ENCODE peak calls at places on chromosomes 4 and X, in seven cellular contexts. J is substantia nigra; K is mucosa of descending colon; U is effector CD8-positive, alpha-beta T cell; G is HTR-8/SVneo; P is right cardiac atrium; Y is NCI-H1092. V is an unnamed sample.

GRCh38 chrX:38271154-38271716 is 50.6 kb upstream of the SRPX start:
- DNase-seq in J (no peak), K (no peak), U (no peak), G (no peak), P (no peak), Y (no peak), V (no peak)

GRCh38 chr4:112063260-112063659 is 82.0 kb upstream of the FAM241A start:
- DNase-seq in J (no peak), K (no peak), U (no peak), G (no peak), P (no peak), Y (no peak), V (no peak)

GRCh38 chrX:110915579-110915978 is 120.0 kb upstream of the CHRDL1 start:
- DNase-seq in J (no peak), K (no peak), U (no peak), G (no peak), P (no peak), Y (no peak), V (no peak)

GRCh38 chr4:85756938-85757337 is 282.0 kb downstream of the ARHGAP24 start:
- DNase-seq in J (no peak), K (no peak), U (no peak), G (no peak), P (no peak), Y (no peak), V (no peak)

GRCh38 chr4:69239092-69239491 is 24.5 kb upstream of the UGT2B11 start:
- DNase-seq in J (no peak), K (no peak), U (no peak), G (no peak), P (no peak), Y (no peak), V (no peak)

GRCh38 chr4:125765936-125766335 is 451.2 kb downstream of the FAT4 start:
- DNase-seq in J (no peak), K (no peak), U (no peak), G (no peak), P (no peak), Y (no peak), V (no peak)

GRCh38 chrX:77223046-77223445 is 224.1 kb upstream of the FGF16 start:
- DNase-seq in J (no peak), K (no peak), U (no peak), G (no peak), P (no peak), Y (no peak), V (no peak)

GRCh38 chr4:164770051-164770724 is 16.3 kb downstream of the SMIM31 start:
- DNase-seq in J (no peak), K (no peak), U (no peak), G (no peak), P (no peak), Y (no peak), V (no peak)

GRCh38 chr4:17552427-17552826 is 24.6 kb upstream of the LAP3 start:
- DNase-seq in J (no peak), K (no peak), U (no peak), G (no peak), P (no peak), Y (no peak), V (no peak)

GRCh38 chrX:150899191-150899757 is 806 bp upstream of the CD99L2 start:
- DNase-seq in J (peak), K (peak), U (no peak), G (peak), P (peak), Y (peak), V (peak)

GRCh38 chrX:33735182-33735581 is 396.9 kb downstream of the FAM47A start:
- DNase-seq in J (no peak), K (no peak), U (no peak), G (no peak), P (no peak), Y (no peak), V (no peak)

GRCh38 chr4:101103381-101104142 is 243.8 kb downstream of the PPP3CA start:
- DNase-seq in J (no peak), K (no peak), U (no peak), G (no peak), P (no peak), Y (no peak), V (no peak)

GRCh38 chr4:112968456-112969159 is 80.8 kb upstream of the ANK2 start:
- DNase-seq in J (no peak), K (no peak), U (no peak), G (no peak), P (no peak), Y (no peak), V (no peak)

GRCh38 chr4:11158971-11159370 is 269.7 kb downstream of the HS3ST1 start:
- DNase-seq in J (no peak), K (no peak), U (no peak), G (no peak), P (no peak), Y (no peak), V (no peak)

GRCh38 chrX:20143539-20143938 is 1.9 kb upstream of the EIF1AX start:
- DNase-seq in J (no peak), K (no peak), U (no peak), G (no peak), P (no peak), Y (no peak), V (no peak)

GRCh38 chr4:31442236-31442635 is 722.1 kb downstream of the PCDH7 start:
- DNase-seq in J (no peak), K (no peak), U (no peak), G (no peak), P (no peak), Y (no peak), V (no peak)

GRCh38 chrX:107701493-107702121 is 73.3 kb downstream of the PRPS1 start:
- DNase-seq in J (no peak), K (no peak), U (no peak), G (no peak), P (no peak), Y (no peak), V (no peak)

GRCh38 chr4:155173371-155173770 is 35.1 kb upstream of the NPY2R start:
- DNase-seq in J (no peak), K (no peak), U (no peak), G (no peak), P (no peak), Y (no peak), V (no peak)

GRCh38 chr4:109009909-109010308 is 247.1 kb upstream of the ETNPPL start:
- DNase-seq in J (no peak), K (no peak), U (no peak), G (no peak), P (no peak), Y (no peak), V (no peak)

GRCh38 chrX:131392666-131393065 is 103.6 kb upstream of the IGSF1 start:
- DNase-seq in J (no peak), K (no peak), U (no peak), G (no peak), P (no peak), Y (no peak), V (no peak)

GRCh38 chr4:25843340-25844097 is 19.3 kb downstream of the SEL1L3 start:
- DNase-seq in J (no peak), K (peak), U (no peak), G (no peak), P (peak), Y (no peak), V (peak)

GRCh38 chr4:142549248-142549647 is 296.9 kb downstream of the INPP4B start:
- DNase-seq in J (no peak), K (no peak), U (no peak), G (no peak), P (no peak), Y (no peak), V (no peak)

GRCh38 chr4:73721419-73721818 is 18.9 kb upstream of the CXCL8 start:
- DNase-seq in J (no peak), K (no peak), U (no peak), G (no peak), P (no peak), Y (no peak), V (no peak)

GRCh38 chrX:96480081-96480480 is 204.6 kb upstream of the DIAPH2 start:
- DNase-seq in J (no peak), K (no peak), U (no peak), G (no peak), P (no peak), Y (no peak), V (no peak)

GRCh38 chrX:49257074-49257790 is 7.3 kb downstream of the FOXP3 start:
- DNase-seq in J (no peak), K (no peak), U (no peak), G (no peak), P (no peak), Y (no peak), V (no peak)

GRCh38 chrX:49850028-49850427 is 20.9 kb downstream of the PAGE4 start:
- DNase-seq in J (no peak), K (no peak), U (no peak), G (no peak), P (no peak), Y (no peak), V (no peak)

GRCh38 chr4:78298618-78299017 is 241.5 kb downstream of the FRAS1 start:
- DNase-seq in J (no peak), K (no peak), U (no peak), G (peak), P (no peak), Y (no peak), V (no peak)

GRCh38 chrX:9204560-9204959 is 170.6 kb upstream of the FAM9B start:
- DNase-seq in J (no peak), K (no peak), U (no peak), G (no peak), P (no peak), Y (no peak), V (no peak)

GRCh38 chr4:78439328-78439727 is 112.2 kb upstream of the ANXA3 start:
- DNase-seq in J (no peak), K (no peak), U (no peak), G (no peak), P (no peak), Y (no peak), V (no peak)

GRCh38 chrX:103742339-103742738 is 31.6 kb downstream of the TMEM31 start:
- DNase-seq in J (no peak), K (no peak), U (no peak), G (no peak), P (no peak), Y (no peak), V (no peak)